ENCODE peak calls at places on chromosomes 5 and 9, in seven cellular contexts. One of them, this sample, is unnamed.

GRCh38 chr5:149824115-149824514 is 94.0 kb downstream of the PPARGC1B start:
- DNase-seq in GM23338: no peak
- DNase-seq in nephron progenitor cell: no peak
- DNase-seq in AG04449: no peak
- DNase-seq in GM13976: no peak
- DNase-seq in A673: no peak
- DNase-seq in fibroblast of lung: no peak
- DNase-seq in this sample: no peak

GRCh38 chr9:108033976-108034964 is 544.7 kb upstream of the KLF4 start:
- DNase-seq in fibroblast of lung: peak; percentile 91
- DNase-seq in nephron progenitor cell: no peak
- DNase-seq in GM23338: no peak
- DNase-seq in AG04449: no peak
- DNase-seq in GM13976: no peak
- DNase-seq in A673: no peak
- DNase-seq in this sample: no peak

GRCh38 chr9:83281306-83282255 is 218.6 kb upstream of the RASEF start:
- DNase-seq in GM13976: no peak
- DNase-seq in fibroblast of lung: peak; percentile 79
- DNase-seq in AG04449: no peak
- DNase-seq in A673: peak; percentile 66
- DNase-seq in nephron progenitor cell: no peak
- DNase-seq in GM23338: no peak
- DNase-seq in this sample: no peak

GRCh38 chr5:115343855-115344254 is 47.4 kb upstream of the CCDC112 start:
- DNase-seq in nephron progenitor cell: no peak
- DNase-seq in fibroblast of lung: peak; percentile 55
- DNase-seq in GM13976: no peak
- DNase-seq in A673: no peak
- DNase-seq in AG04449: peak; percentile 16
- DNase-seq in GM23338: no peak
- DNase-seq in this sample: no peak

GRCh38 chr5:56244676-56245075 is 11.5 kb upstream of the ANKRD55 start:
- DNase-seq in nephron progenitor cell: no peak
- DNase-seq in A673: no peak
- DNase-seq in fibroblast of lung: no peak
- DNase-seq in AG04449: no peak
- DNase-seq in GM23338: no peak
- DNase-seq in GM13976: no peak
- DNase-seq in this sample: no peak

GRCh38 chr9:70192707-70193106 is 66.1 kb upstream of the SMC5 start:
- DNase-seq in GM23338: no peak
- DNase-seq in fibroblast of lung: no peak
- DNase-seq in nephron progenitor cell: no peak
- DNase-seq in A673: no peak
- DNase-seq in GM13976: no peak
- DNase-seq in AG04449: no peak
- DNase-seq in this sample: no peak

GRCh38 chr5:100902406-100903035 is 561 bp downstream of the ST8SIA4 start:
- DNase-seq in GM23338: peak; percentile 61
- DNase-seq in GM13976: no peak
- DNase-seq in fibroblast of lung: no peak
- DNase-seq in A673: no peak
- DNase-seq in nephron progenitor cell: no peak
- DNase-seq in AG04449: no peak
- DNase-seq in this sample: no peak

GRCh38 chr5:19314840-19315239 is 673.2 kb downstream of the CDH18 start:
- DNase-seq in A673: no peak
- DNase-seq in fibroblast of lung: peak; percentile 57
- DNase-seq in nephron progenitor cell: no peak
- DNase-seq in AG04449: no peak
- DNase-seq in GM23338: peak; percentile 35
- DNase-seq in GM13976: no peak
- DNase-seq in this sample: no peak

GRCh38 chr5:164187780-164188179 is 682.4 kb downstream of the MAT2B start:
- DNase-seq in AG04449: no peak
- DNase-seq in GM23338: no peak
- DNase-seq in GM13976: no peak
- DNase-seq in nephron progenitor cell: no peak
- DNase-seq in fibroblast of lung: peak; percentile 57
- DNase-seq in A673: no peak
- DNase-seq in this sample: no peak

GRCh38 chr5:176646707-176647029 is 616 bp upstream of the TSPAN17 start:
- DNase-seq in nephron progenitor cell: no peak
- DNase-seq in A673: no peak
- DNase-seq in GM23338: no peak
- DNase-seq in AG04449: no peak
- DNase-seq in fibroblast of lung: no peak
- DNase-seq in GM13976: no peak
- DNase-seq in this sample: no peak

GRCh38 chr9:133375724-133376654 is at the start of the genes STKLD1 and SURF4:
- DNase-seq in fibroblast of lung: peak; percentile 96
- DNase-seq in GM23338: peak; percentile 98
- DNase-seq in nephron progenitor cell: peak; percentile 98
- DNase-seq in A673: peak; percentile 97
- DNase-seq in GM13976: peak; percentile 100
- DNase-seq in AG04449: peak; percentile 50
- DNase-seq in this sample: peak; percentile 100

GRCh38 chr9:133377721-133378216 is 1.6 kb downstream of the STKLD1 start:
- DNase-seq in fibroblast of lung: no peak
- DNase-seq in nephron progenitor cell: no peak
- DNase-seq in GM13976: no peak
- DNase-seq in A673: peak; percentile 84
- DNase-seq in AG04449: no peak
- DNase-seq in GM23338: no peak
- DNase-seq in this sample: no peak

GRCh38 chr9:133374612-133375115 is 1.2 kb downstream of the SURF4 start:
- DNase-seq in fibroblast of lung: peak; percentile 81
- DNase-seq in A673: no peak
- DNase-seq in AG04449: no peak
- DNase-seq in GM13976: no peak
- DNase-seq in nephron progenitor cell: no peak
- DNase-seq in GM23338: no peak
- DNase-seq in this sample: peak; percentile 60

GRCh38 chr9:133372144-133372543 is 3.7 kb downstream of the SURF4 start:
- DNase-seq in nephron progenitor cell: no peak
- DNase-seq in GM13976: no peak
- DNase-seq in GM23338: no peak
- DNase-seq in fibroblast of lung: no peak
- DNase-seq in AG04449: no peak
- DNase-seq in A673: no peak
- DNase-seq in this sample: no peak

GRCh38 chr9:133375116-133375723 is 640 bp downstream of the SURF4 start:
- DNase-seq in AG04449: no peak
- DNase-seq in GM23338: peak; percentile 47
- DNase-seq in GM13976: peak; percentile 65
- DNase-seq in A673: peak; percentile 54
- DNase-seq in fibroblast of lung: peak; percentile 39
- DNase-seq in nephron progenitor cell: no peak
- DNase-seq in this sample: peak; percentile 74
- TF ChIP-seq CTCF in AG04449: no peak
- TF ChIP-seq CTCF in GM23338: peak; percentile 37
- TF ChIP-seq CTCF in GM13976: no peak
- TF ChIP-seq CTCF in A673: peak; percentile 44
- TF ChIP-seq CTCF in fibroblast of lung: no peak
- TF ChIP-seq CTCF in nephron progenitor cell: no peak
- TF ChIP-seq CTCF in this sample: peak; percentile 40

DNA sequence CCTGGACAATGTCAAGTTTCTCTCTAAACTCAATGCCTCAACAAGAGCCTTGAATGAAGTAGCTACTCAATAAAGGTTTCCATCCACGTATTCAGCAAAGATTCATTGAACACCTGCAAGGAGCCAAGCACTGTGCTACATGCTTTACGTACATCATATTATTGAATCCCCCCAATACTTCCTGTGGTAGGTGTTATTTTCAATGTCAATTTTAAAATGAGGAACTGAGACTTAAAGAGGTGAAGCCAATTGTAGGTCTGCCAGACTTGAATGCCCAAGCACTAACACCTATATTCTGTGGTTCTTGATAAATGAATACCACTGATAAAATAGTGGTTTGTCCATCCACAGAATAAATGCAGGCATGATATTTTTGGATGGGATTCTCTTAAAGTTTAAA is 162.3 kb downstream of the DRD1 start:
- DNase-seq in AG04449: no peak
- DNase-seq in GM23338: no peak
- DNase-seq in GM13976: no peak
- DNase-seq in nephron progenitor cell: no peak
- DNase-seq in A673: no peak
- DNase-seq in fibroblast of lung: no peak
- DNase-seq in this sample: no peak
- TF ChIP-seq CTCF in AG04449: no peak
- TF ChIP-seq CTCF in GM23338: no peak
- TF ChIP-seq CTCF in GM13976: no peak
- TF ChIP-seq CTCF in nephron progenitor cell: no peak
- TF ChIP-seq CTCF in A673: no peak
- TF ChIP-seq CTCF in fibroblast of lung: no peak
- TF ChIP-seq CTCF in this sample: no peak

GRCh38 chr5:155700333-155700732 is 626.6 kb upstream of the SGCD start:
- DNase-seq in AG04449: no peak
- DNase-seq in fibroblast of lung: no peak
- DNase-seq in GM13976: no peak
- DNase-seq in nephron progenitor cell: no peak
- DNase-seq in A673: no peak
- DNase-seq in GM23338: peak; percentile 61
- DNase-seq in this sample: no peak

GRCh38 chr5:155697236-155697635 is 629.7 kb upstream of the SGCD start:
- DNase-seq in nephron progenitor cell: no peak
- DNase-seq in AG04449: no peak
- DNase-seq in GM23338: no peak
- DNase-seq in GM13976: no peak
- DNase-seq in A673: no peak
- DNase-seq in fibroblast of lung: no peak
- DNase-seq in this sample: no peak

DNA sequence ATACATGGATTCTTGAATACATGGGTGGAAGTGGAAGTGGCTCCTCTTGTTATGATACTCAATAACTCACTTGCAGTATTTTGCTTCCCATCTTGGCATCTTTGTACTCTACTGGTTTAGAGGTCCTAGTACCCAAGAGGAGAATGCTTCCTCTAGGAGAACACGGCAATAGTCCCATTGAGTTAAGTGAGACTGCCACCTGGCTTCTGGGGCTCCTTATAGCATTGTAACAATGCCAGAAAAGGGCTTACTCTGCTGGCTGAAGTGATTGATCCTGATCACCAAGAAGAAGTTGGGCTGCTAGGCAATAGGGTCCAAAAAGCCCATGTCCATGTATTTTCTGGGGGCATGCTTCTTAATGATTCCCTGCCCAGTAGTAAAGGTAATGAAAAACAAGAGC is 627.6 kb upstream of the SGCD start:
- DNase-seq in nephron progenitor cell: no peak
- DNase-seq in fibroblast of lung: no peak
- DNase-seq in GM13976: no peak
- DNase-seq in GM23338: peak; percentile 42
- DNase-seq in AG04449: no peak
- DNase-seq in A673: no peak
- DNase-seq in this sample: no peak
- TF ChIP-seq CTCF in nephron progenitor cell: no peak
- TF ChIP-seq CTCF in fibroblast of lung: no peak
- TF ChIP-seq CTCF in GM13976: no peak
- TF ChIP-seq CTCF in GM23338: peak; percentile 37
- TF ChIP-seq CTCF in AG04449: no peak
- TF ChIP-seq CTCF in A673: no peak
- TF ChIP-seq CTCF in this sample: no peak

GRCh38 chr5:34038430-34038829 is 4.6 kb downstream of the C1QTNF3 start:
- DNase-seq in GM13976: no peak
- DNase-seq in fibroblast of lung: no peak
- DNase-seq in nephron progenitor cell: no peak
- DNase-seq in AG04449: no peak
- DNase-seq in A673: no peak
- DNase-seq in GM23338: peak; percentile 37
- DNase-seq in this sample: no peak

GRCh38 chr5:34040411-34040810 is 2.6 kb downstream of the C1QTNF3 start:
- DNase-seq in A673: no peak
- DNase-seq in AG04449: no peak
- DNase-seq in GM23338: no peak
- DNase-seq in fibroblast of lung: peak; percentile 29
- DNase-seq in nephron progenitor cell: no peak
- DNase-seq in GM13976: no peak
- DNase-seq in this sample: no peak

GRCh38 chr5:34037829-34038228 is 5.2 kb downstream of the C1QTNF3 start:
- DNase-seq in GM23338: no peak
- DNase-seq in AG04449: no peak
- DNase-seq in fibroblast of lung: peak; percentile 33
- DNase-seq in A673: no peak
- DNase-seq in nephron progenitor cell: no peak
- DNase-seq in GM13976: no peak
- DNase-seq in this sample: no peak

GRCh38 chr5:34038838-34039237 is 4.2 kb downstream of the C1QTNF3 start:
- DNase-seq in nephron progenitor cell: no peak
- DNase-seq in AG04449: no peak
- DNase-seq in fibroblast of lung: no peak
- DNase-seq in GM23338: no peak
- DNase-seq in GM13976: no peak
- DNase-seq in A673: no peak
- DNase-seq in this sample: no peak

GRCh38 chr5:34039398-34040157 is 3.4 kb downstream of the C1QTNF3 start:
- DNase-seq in fibroblast of lung: no peak
- DNase-seq in GM13976: no peak
- DNase-seq in A673: no peak
- DNase-seq in AG04449: no peak
- DNase-seq in GM23338: peak; percentile 17
- DNase-seq in nephron progenitor cell: no peak
- DNase-seq in this sample: no peak
- TF ChIP-seq CTCF in fibroblast of lung: no peak
- TF ChIP-seq CTCF in GM13976: no peak
- TF ChIP-seq CTCF in A673: no peak
- TF ChIP-seq CTCF in AG04449: no peak
- TF ChIP-seq CTCF in GM23338: no peak
- TF ChIP-seq CTCF in nephron progenitor cell: no peak
- TF ChIP-seq CTCF in this sample: no peak

This sample was measured in GM13977.